ENCODE peak calls at places on chromosomes 2 and 18, in eight cellular contexts. U is IMR-90, N is AG04450, K is heart right ventricle, C is pancreas, T is nephron progenitor cell, D is GM12878, B is fibroblast of mammary gland. W is an unnamed sample.

GRCh38 chr18:45449761-45450227 is 165.5 kb upstream of the SLC14A2 start:
- DNase-seq in U (no peak), N (no peak), K (peak; percentile 50), C (no peak), T (no peak), D (no peak), B (peak; percentile 75), W (no peak)

GRCh38 chr2:20599861-20600461 is 50.9 kb downstream of the HS1BP3 start:
- DNase-seq in U (no peak), N (no peak), K (no peak), C (no peak), T (peak; percentile 35), D (no peak), B (no peak), W (no peak)

GRCh38 chr2:120470041-120470716 is 124.2 kb downstream of the INHBB start:
- DNase-seq in U (peak; percentile 96), N (peak; percentile 90), K (no peak), C (peak; percentile 91), T (no peak), D (no peak), B (peak; percentile 95), W (peak; percentile 92)

GRCh38 chr2:217430916-217431576 is 571.2 kb upstream of the TNP1 start:
- DNase-seq in U (peak; percentile 25), N (no peak), K (no peak), C (no peak), T (no peak), D (no peak), B (peak; percentile 70), W (no peak)

GRCh38 chr2:221553333-221553732 is 18.8 kb downstream of the EPHA4 start:
- DNase-seq in U (no peak), N (no peak), K (no peak), C (no peak), T (no peak), D (no peak), B (no peak), W (no peak)

GRCh38 chr2:23596316-23596885 is 211.4 kb downstream of the KLHL29 start:
- DNase-seq in U (peak; percentile 67), N (no peak), K (no peak), C (no peak), T (no peak), D (no peak), B (peak; percentile 4), W (no peak)

GRCh38 chr2:72136933-72137497 is 10.6 kb downstream of the CYP26B1 start:
- DNase-seq in U (no peak), N (no peak), K (no peak), C (peak; percentile 41), T (no peak), D (no peak), B (no peak), W (no peak)

GRCh38 chr2:621303-622099 is 55.7 kb downstream of the TMEM18 start:
- DNase-seq in U (no peak), N (no peak), K (no peak), C (no peak), T (no peak), D (no peak), B (no peak), W (no peak)

GRCh38 chr2:239583879-239584859 is 183.3 kb upstream of the HDAC4 start:
- DNase-seq in U (no peak), N (no peak), K (no peak), C (no peak), T (no peak), D (no peak), B (no peak), W (no peak)

GRCh38 chr2:71102981-71103681 is 26.9 kb downstream of the MCEE start:
- DNase-seq in U (no peak), N (no peak), K (no peak), C (no peak), T (no peak), D (no peak), B (no peak), W (peak; percentile 53)

GRCh38 chr2:170660406-170660805 is 54.7 kb upstream of the SP5 start:
- DNase-seq in U (peak; percentile 1), N (no peak), K (no peak), C (no peak), T (no peak), D (no peak), B (peak; percentile 26), W (no peak)

GRCh38 chr18:8798996-8799395 is 93.6 kb downstream of the MTCL1 start:
- DNase-seq in U (no peak), N (no peak), K (peak; percentile 40), C (no peak), T (no peak), D (no peak), B (peak; percentile 8), W (no peak)

GRCh38 chr18:2368102-2368501 is 203.2 kb downstream of the METTL4 start:
- DNase-seq in U (no peak), N (no peak), K (no peak), C (no peak), T (no peak), D (no peak), B (no peak), W (no peak)

GRCh38 chr2:25620711-25621110 is 52.7 kb downstream of the DTNB start:
- DNase-seq in U (no peak), N (no peak), K (no peak), C (no peak), T (no peak), D (no peak), B (no peak), W (no peak)

GRCh38 chr18:76922107-76922506 is 99.8 kb downstream of the ZNF236 start:
- DNase-seq in U (peak; percentile 58), N (peak; percentile 10), K (peak; percentile 27), C (no peak), T (peak; percentile 49), D (peak; percentile 26), B (peak; percentile 36), W (peak; percentile 44)

GRCh38 chr2:118864207-118864606 is 16.8 kb upstream of the EN1 start:
- DNase-seq in U (no peak), N (no peak), K (no peak), C (peak; percentile 28), T (no peak), D (no peak), B (no peak), W (no peak)

GRCh38 chr2:230932556-230933511 is 7.8 kb upstream of the GPR55 start:
- DNase-seq in U (peak; percentile 28), N (no peak), K (peak; percentile 53), C (no peak), T (no peak), D (no peak), B (peak; percentile 64), W (peak; percentile 9)

GRCh38 chr2:239975665-239976064 is 49.5 kb downstream of the NDUFA10 start:
- DNase-seq in U (no peak), N (no peak), K (no peak), C (no peak), T (no peak), D (no peak), B (no peak), W (no peak)

GRCh38 chr2:113167115-113167932 is 6.4 kb upstream of the PSD4 start:
- DNase-seq in U (no peak), N (no peak), K (no peak), C (peak; percentile 90), T (no peak), D (no peak), B (no peak), W (peak; percentile 9)

GRCh38 chr2:100621371-100621910 is 58.6 kb downstream of the PDCL3 start:
- DNase-seq in U (no peak), N (no peak), K (no peak), C (no peak), T (no peak), D (no peak), B (no peak), W (no peak)
- TF ChIP-seq CTCF in U (no peak), N (no peak), K (no peak), C (no peak), T (no peak), D (no peak), B (no peak), W (no peak)

GRCh38 chr2:142734231-142734630 is 143.2 kb upstream of the KYNU start:
- DNase-seq in U (no peak), N (no peak), K (no peak), C (no peak), T (no peak), D (no peak), B (no peak), W (no peak)
- TF ChIP-seq CTCF in U (peak; percentile 11), N (peak; percentile 26), K (no peak), C (no peak), T (no peak), D (peak; percentile 5), B (no peak), W (no peak)

DNA sequence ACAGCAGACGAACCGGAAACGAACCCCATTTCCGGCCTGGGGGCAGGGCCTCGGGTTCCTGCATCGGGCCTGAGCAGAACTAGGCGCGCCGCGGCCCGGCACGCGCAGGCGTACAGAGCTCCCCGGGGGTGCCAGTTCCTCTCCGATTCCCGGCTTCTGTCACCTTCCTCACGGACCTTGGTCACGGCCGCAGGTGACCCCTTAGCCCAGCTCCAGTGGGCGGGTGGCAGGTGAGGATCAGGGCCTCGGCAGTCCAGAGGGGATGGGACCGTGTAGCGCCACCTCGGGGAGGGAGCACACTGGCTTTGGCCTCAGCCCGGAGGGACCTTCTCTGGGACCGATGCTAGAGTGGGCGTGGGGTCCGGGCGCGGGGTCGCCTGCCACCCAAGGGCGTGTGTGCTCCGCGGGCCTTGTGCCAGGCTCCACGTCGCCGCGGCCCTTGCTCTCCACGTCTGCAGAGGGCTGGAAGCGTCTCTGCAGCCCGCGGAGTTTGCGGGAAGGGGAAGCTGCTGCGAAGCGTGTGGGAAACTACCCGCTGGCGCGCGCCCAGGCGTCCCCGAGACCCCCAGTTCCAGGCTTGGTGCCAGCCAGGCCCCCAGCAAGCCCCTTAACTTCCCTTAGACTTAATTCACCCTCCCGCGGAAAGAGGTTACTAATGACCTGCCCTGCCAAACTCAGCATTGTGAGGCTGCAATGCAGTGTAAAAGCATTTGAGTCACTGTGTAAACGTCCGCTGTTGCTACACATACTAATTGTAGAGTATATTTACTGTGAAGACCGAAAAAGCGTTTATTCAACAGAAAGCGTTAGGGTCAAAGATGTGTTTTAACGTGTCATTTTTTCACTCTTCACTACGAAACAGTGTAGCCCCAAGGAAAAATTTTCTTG is at the start of gene TRAPPC12:
- DNase-seq in U (peak; percentile 80), N (peak; percentile 55), K (peak; percentile 90), C (peak; percentile 95), T (peak; percentile 86), D (peak; percentile 69), B (peak; percentile 78), W (peak; percentile 94)
- TF ChIP-seq CTCF in U (peak; percentile 41), N (peak; percentile 54), K (no peak), C (no peak), T (no peak), D (peak; percentile 47), B (peak; percentile 41), W (peak; percentile 50)

DNA sequence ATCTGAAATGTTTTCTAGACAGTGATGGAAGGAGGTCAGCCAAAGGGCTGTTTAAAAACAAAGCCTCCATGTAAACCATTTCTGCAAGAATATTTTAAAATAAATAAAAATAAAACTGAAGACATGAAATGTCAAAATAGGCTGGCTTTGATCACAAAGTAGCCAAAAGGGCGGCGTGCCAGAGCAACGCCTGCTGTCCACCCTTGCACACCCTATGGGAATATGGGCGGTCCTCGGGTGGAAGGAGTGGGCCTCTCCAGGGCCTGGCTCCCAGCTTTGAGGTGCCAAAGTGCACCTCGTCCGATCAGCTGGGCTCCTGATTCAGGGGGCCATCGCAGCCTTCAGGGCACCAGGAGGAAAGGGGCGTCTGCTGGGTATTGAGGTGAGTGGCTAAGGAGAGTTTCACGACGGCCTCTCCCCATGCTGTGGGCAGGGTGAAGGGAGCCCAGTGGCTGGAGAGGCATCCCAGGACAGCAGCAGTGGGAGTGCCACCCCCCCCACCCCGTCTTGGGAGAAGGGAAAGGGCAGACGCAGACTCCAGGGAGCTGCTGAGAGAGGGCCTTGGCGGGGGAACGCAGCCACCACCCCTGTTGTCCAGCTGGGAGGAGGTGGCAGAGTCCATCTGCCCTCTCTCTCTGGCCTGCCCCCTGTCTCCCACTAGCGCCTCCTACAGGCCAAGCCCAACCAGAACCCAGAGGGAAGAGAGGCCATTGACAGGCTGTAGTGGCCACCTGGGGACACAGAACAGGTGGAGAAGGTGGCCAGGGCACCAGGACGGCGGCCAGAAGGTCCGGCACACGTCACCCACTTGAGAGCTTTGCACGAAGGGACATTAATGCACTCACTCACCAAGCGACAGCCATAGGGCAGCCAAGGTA is 5.7 kb upstream of the ERFE start:
- DNase-seq in U (no peak), N (no peak), K (no peak), C (peak; percentile 40), T (no peak), D (no peak), B (no peak), W (no peak)
- TF ChIP-seq CTCF in U (peak; percentile 14), N (peak; percentile 13), K (no peak), C (no peak), T (no peak), D (peak; percentile 14), B (no peak), W (no peak)